ENCODE peak calls at places on chromosomes 12 and 14, in nine cellular contexts. Z, I, K, B, Q, S, C, J and U are unnamed samples.

GRCh38 chr12:19779393-19780056 is 340.2 kb downstream of the AEBP2 start:
- DNase-seq in Z (no peak), I (peak), K (no peak), B (no peak), Q (peak), S (peak), C (no peak), J (no peak), U (no peak)

GRCh38 chr12:4148418-4149056 is 125.0 kb upstream of the CCND2 start:
- DNase-seq in Z (no peak), I (no peak), K (peak), B (peak), Q (no peak), S (no peak), C (no peak), J (no peak), U (no peak)

GRCh38 chr12:78385541-78385940 is 479.0 kb upstream of the SYT1 start:
- DNase-seq in Z (peak), I (no peak), K (no peak), B (no peak), Q (no peak), S (peak), C (no peak), J (no peak), U (peak)

GRCh38 chr12:70305794-70306193 is 60.3 kb upstream of the KCNMB4 start:
- DNase-seq in Z (no peak), I (no peak), K (no peak), B (no peak), Q (peak), S (no peak), C (peak), J (no peak), U (no peak)

GRCh38 chr14:100586520-100587247 is 533 bp downstream of the BEGAIN start:
- DNase-seq in Z (peak), I (no peak), K (peak), B (peak), Q (no peak), S (no peak), C (no peak), J (peak), U (no peak)

GRCh38 chr12:125720961-125721360 is 655.7 kb downstream of the AACS start:
- DNase-seq in Z (no peak), I (no peak), K (no peak), B (no peak), Q (no peak), S (no peak), C (no peak), J (no peak), U (no peak)

GRCh38 chr12:50732591-50732990 is 31.3 kb upstream of the ATF1 start:
- DNase-seq in Z (peak), I (no peak), K (no peak), B (no peak), Q (peak), S (peak), C (peak), J (peak), U (peak)

GRCh38 chr14:75866981-75867380 is 114.8 kb downstream of the TGFB3 start:
- DNase-seq in Z (no peak), I (no peak), K (no peak), B (no peak), Q (no peak), S (no peak), C (no peak), J (no peak), U (no peak)

GRCh38 chr14:53412819-53413664 is 259.9 kb upstream of the DDHD1 start:
- DNase-seq in Z (peak), I (peak), K (no peak), B (no peak), Q (peak), S (no peak), C (no peak), J (no peak), U (no peak)

GRCh38 chr14:24071144-24071697 is at the start of gene CPNE6:
- DNase-seq in Z (no peak), I (no peak), K (no peak), B (peak), Q (no peak), S (no peak), C (no peak), J (no peak), U (no peak)

GRCh38 chr14:54772451-54772881 is 130.2 kb downstream of the GCH1 start:
- DNase-seq in Z (peak), I (no peak), K (no peak), B (no peak), Q (peak), S (peak), C (no peak), J (no peak), U (no peak)

GRCh38 chr12:85036241-85036707 is at the start of the genes LRRIQ1 and TSPAN19:
- DNase-seq in Z (peak), I (peak), K (peak), B (peak), Q (peak), S (peak), C (peak), J (peak), U (no peak)

GRCh38 chr12:121182222-121182896 is 27.6 kb upstream of the P2RX4 start:
- DNase-seq in Z (no peak), I (no peak), K (no peak), B (no peak), Q (no peak), S (no peak), C (no peak), J (no peak), U (no peak)

GRCh38 chr12:105961821-105962671 is 176.7 kb downstream of the NUAK1 start:
- DNase-seq in Z (peak), I (no peak), K (no peak), B (no peak), Q (peak), S (no peak), C (no peak), J (no peak), U (no peak)

GRCh38 chr12:53492188-53492587 is 7.1 kb downstream of the MAP3K12 start:
- DNase-seq in Z (no peak), I (peak), K (peak), B (peak), Q (no peak), S (no peak), C (no peak), J (no peak), U (no peak)

GRCh38 chr14:100401031-100401692 is 78.0 kb downstream of the SLC25A47 start:
- DNase-seq in Z (no peak), I (no peak), K (no peak), B (no peak), Q (no peak), S (no peak), C (no peak), J (no peak), U (no peak)

GRCh38 chr14:79265366-79265765 is 945.9 kb downstream of the DIO2 start:
- DNase-seq in Z (peak), I (no peak), K (no peak), B (no peak), Q (no peak), S (no peak), C (no peak), J (no peak), U (no peak)

GRCh38 chr14:23539209-23539866 is 12.2 kb downstream of the ZFHX2 start:
- DNase-seq in Z (peak), I (peak), K (no peak), B (no peak), Q (peak), S (no peak), C (no peak), J (peak), U (no peak)

GRCh38 chr12:57429473-57430116 is 1.2 kb downstream of the R3HDM2 start:
- DNase-seq in Z (no peak), I (no peak), K (no peak), B (no peak), Q (peak), S (peak), C (no peak), J (no peak), U (no peak)

GRCh38 chr12:85280138-85280983 is at the start of gene ALX1:
- DNase-seq in Z (peak), I (peak), K (peak), B (peak), Q (peak), S (peak), C (no peak), J (no peak), U (no peak)

GRCh38 chr12:120159509-120160237 is 34.8 kb downstream of the GCN1 start:
- DNase-seq in Z (no peak), I (no peak), K (peak), B (no peak), Q (no peak), S (no peak), C (no peak), J (no peak), U (no peak)

GRCh38 chr14:97177016-97177415 is 379.8 kb downstream of the VRK1 start:
- DNase-seq in Z (peak), I (peak), K (no peak), B (no peak), Q (no peak), S (peak), C (no peak), J (peak), U (no peak)

GRCh38 chr12:112996501-112996900 is 18.2 kb downstream of the OAS2 start:
- DNase-seq in Z (no peak), I (no peak), K (no peak), B (no peak), Q (no peak), S (no peak), C (no peak), J (no peak), U (no peak)

GRCh38 chr12:45216983-45217485 is 1.1 kb downstream of the ANO6 start:
- DNase-seq in Z (peak), I (no peak), K (no peak), B (no peak), Q (peak), S (peak), C (no peak), J (no peak), U (no peak)

GRCh38 chr12:106415134-106415533 is 57.6 kb downstream of the POLR3B start:
- DNase-seq in Z (peak), I (no peak), K (no peak), B (no peak), Q (peak), S (peak), C (peak), J (no peak), U (peak)

GRCh38 chr14:29741909-29742401 is 185.7 kb downstream of the PRKD1 start:
- DNase-seq in Z (no peak), I (no peak), K (no peak), B (no peak), Q (peak), S (peak), C (no peak), J (no peak), U (no peak)

GRCh38 chr12:47277972-47278448 is 198.3 kb upstream of the AMIGO2 start:
- DNase-seq in Z (peak), I (no peak), K (no peak), B (no peak), Q (peak), S (peak), C (peak), J (peak), U (peak)

GRCh38 chr12:92927055-92927435 is 2.0 kb downstream of the EEA1 start:
- DNase-seq in Z (peak), I (peak), K (no peak), B (no peak), Q (peak), S (peak), C (no peak), J (no peak), U (peak)

GRCh38 chr14:46818147-46818546 is 166.6 kb upstream of the RPL10L start:
- DNase-seq in Z (no peak), I (peak), K (no peak), B (no peak), Q (no peak), S (no peak), C (no peak), J (no peak), U (no peak)

GRCh38 chr12:58741226-58741625 is 179.1 kb downstream of the LRIG3 start:
- DNase-seq in Z (no peak), I (no peak), K (no peak), B (no peak), Q (no peak), S (no peak), C (no peak), J (no peak), U (no peak)

GRCh38 chr12:109695961-109696461 is 17.6 kb upstream of the FAM222A start:
- DNase-seq in Z (no peak), I (peak), K (no peak), B (peak), Q (peak), S (no peak), C (no peak), J (peak), U (no peak)

GRCh38 chr12:124588689-124589318 is 21.4 kb upstream of the NCOR2 start:
- DNase-seq in Z (peak), I (no peak), K (peak), B (no peak), Q (peak), S (peak), C (no peak), J (no peak), U (no peak)

GRCh38 chr12:3061129-3061857 is 15.9 kb upstream of the TSPAN9 start:
- DNase-seq in Z (no peak), I (no peak), K (no peak), B (no peak), Q (peak), S (peak), C (peak), J (no peak), U (peak)

GRCh38 chr12:92796650-92797049 is 93.9 kb downstream of the PLEKHG7 start:
- DNase-seq in Z (peak), I (no peak), K (no peak), B (no peak), Q (no peak), S (no peak), C (no peak), J (no peak), U (no peak)

GRCh38 chr12:99911967-99912366 is 72.8 kb downstream of the ANKS1B start:
- DNase-seq in Z (no peak), I (no peak), K (no peak), B (no peak), Q (no peak), S (peak), C (no peak), J (no peak), U (peak)

GRCh38 chr14:65421201-65421981 is 8.9 kb downstream of the FUT8 start:
- DNase-seq in Z (peak), I (peak), K (no peak), B (no peak), Q (peak), S (peak), C (no peak), J (no peak), U (peak)

GRCh38 chr12:108634225-108634795 is 616 bp upstream of the SELPLG start:
- DNase-seq in Z (no peak), I (no peak), K (no peak), B (no peak), Q (no peak), S (no peak), C (no peak), J (no peak), U (no peak)

GRCh38 chr12:4506870-4507269 is 31.8 kb upstream of the RAD51AP1 start:
- DNase-seq in Z (peak), I (no peak), K (no peak), B (no peak), Q (peak), S (peak), C (peak), J (no peak), U (peak)

DNA sequence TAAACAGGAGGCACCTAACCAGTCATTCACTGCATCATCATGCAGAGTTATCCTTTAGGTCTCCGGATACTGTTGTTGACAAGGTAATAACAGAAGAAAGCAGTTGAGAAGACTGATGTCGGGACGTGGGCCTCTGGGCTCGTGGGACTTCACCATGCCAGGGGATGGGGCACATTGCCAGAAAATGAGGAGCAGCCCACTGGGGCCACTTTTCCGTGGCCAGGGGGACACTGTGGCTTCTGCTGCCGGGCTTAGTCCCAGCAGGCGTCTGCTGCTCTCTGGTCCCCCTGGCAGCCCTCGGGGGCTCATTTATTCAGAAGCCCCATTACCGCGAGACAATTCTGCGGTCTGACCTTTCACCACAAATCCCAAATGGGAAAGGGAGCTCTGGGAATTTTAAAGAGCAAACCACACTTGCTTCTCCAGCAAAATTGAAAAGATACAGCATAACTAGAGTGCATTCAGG is 201.2 kb downstream of the DAD1 start:
- DNase-seq in Z (no peak), I (no peak), K (no peak), B (no peak), Q (no peak), S (no peak), C (no peak), J (no peak), U (no peak)
- TF ChIP-seq CTCF in Z (no peak), I (no peak), K (peak), B (no peak), Q (no peak), S (no peak), C (no peak), J (no peak), U (no peak)

DNA sequence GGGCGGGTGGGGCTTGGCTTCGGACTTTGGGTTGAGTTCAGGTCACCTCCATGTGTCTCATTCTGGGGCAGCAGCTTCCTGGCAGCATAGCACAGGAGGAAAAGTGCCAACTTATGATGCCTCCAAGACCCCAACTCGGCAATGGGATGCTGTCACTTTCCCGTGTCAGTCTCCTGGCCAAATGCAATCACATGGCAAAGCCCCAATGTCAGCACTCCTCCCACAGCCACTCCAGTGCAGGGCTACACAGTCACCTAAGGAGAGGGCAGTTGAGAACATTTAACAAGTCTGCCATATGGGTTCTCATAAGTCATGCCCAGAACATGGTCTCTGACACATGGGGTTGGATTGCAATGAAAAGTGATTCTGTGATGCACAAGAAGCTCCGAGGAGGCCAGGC is 26.7 kb downstream of the ELK3 start:
- DNase-seq in Z (peak), I (no peak), K (no peak), B (peak), Q (no peak), S (peak), C (no peak), J (no peak), U (no peak)
- H3K4me3 ChIP-seq in Z (no peak), I (no peak), K (no peak), B (no peak), Q (no peak), S (no peak), C (no peak), J (no peak), U (no peak)

DNA sequence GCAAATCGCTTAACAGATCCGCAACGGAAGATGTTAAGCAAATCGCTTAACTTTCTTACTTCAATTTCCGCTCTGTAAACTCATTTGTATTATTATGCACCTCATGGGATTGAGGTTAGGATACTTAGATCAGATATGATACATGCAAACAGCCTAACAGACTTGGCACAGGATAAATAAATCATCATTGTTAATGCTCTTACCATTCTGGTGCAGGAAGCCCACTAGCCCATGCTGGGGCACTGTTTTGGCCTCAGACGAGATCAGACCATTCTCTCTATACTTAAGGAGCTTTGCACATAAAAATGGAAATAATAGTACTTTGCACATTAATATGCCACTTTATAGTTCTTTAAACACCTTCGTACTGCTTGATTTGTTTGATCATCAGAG is 445 bp downstream of the NCAPD2 start:
- DNase-seq in Z (no peak), I (no peak), K (no peak), B (no peak), Q (no peak), S (no peak), C (no peak), J (no peak), U (no peak)
- TF ChIP-seq CTCF in Z (no peak), I (no peak), K (no peak), B (no peak), Q (peak), S (no peak), C (no peak), J (no peak), U (no peak)

DNA sequence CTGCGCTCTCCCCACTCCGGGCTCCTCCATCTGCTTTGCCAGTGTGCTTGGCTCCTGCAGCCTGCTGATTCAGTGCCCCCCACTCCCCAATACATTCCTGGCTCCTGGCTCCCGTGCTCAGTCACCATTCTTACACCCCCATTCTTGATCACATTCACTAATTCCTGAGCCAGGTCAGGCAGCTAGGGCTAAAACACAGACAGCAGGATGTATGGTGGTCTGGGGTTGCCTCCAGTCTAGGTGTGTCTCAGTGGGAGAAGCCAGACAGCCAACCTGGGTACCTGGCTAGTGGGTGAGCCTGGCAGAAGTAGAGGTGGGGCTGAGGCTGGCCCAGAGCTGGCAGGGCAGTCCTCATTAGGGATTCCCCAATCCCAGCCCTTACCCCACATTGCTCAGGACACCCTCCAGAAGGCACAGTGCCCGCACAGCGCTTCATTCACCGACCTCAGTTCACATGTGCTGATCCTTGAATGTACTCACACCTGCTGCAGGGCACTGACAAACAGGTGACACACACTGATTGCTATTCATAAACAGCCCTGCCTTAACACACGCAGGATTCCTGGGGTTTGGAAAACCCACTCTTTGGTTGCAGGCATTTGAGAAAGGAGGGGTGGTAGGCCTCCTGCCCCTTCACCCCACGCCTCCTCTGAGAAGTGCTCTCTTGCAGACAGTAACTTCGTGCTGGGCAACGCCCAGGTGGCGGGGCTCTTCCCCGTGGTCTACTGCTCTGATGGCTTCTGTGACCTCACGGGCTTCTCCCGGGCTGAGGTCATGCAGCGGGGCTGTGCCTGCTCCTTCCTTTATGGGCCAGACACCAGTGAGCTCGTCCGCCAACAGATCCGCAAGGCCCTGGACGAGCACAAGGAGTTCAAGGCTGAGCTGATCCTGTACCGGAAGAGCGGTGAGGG is 1.7 kb downstream of the KCNH3 start:
- DNase-seq in Z (peak), I (no peak), K (peak), B (no peak), Q (no peak), S (no peak), C (no peak), J (no peak), U (no peak)
- H3K4me3 ChIP-seq in Z (no peak), I (no peak), K (no peak), B (no peak), Q (no peak), S (no peak), C (no peak), J (peak), U (no peak)

GRCh38 chr12:11324426-11324825 is 14.2 kb upstream of the PRB4 start:
- DNase-seq in Z (no peak), I (no peak), K (no peak), B (no peak), Q (no peak), S (no peak), C (no peak), J (no peak), U (no peak)
- TF ChIP-seq CTCF in Z (no peak), I (no peak), K (no peak), B (no peak), Q (no peak), S (no peak), C (no peak), J (no peak), U (no peak)